ENCODE peak calls at places on chromosome 7, in eight cellular contexts. M is fibroblast of mammary gland, C is dorsolateral prefrontal cortex, E is GM12865, T is Caco-2, U is astrocyte of the spinal cord, D is HFF-Myc, S is tibial artery. V is an unnamed sample.

GRCh38 chr7:40749877-40750276 is 615.1 kb downstream of the SUGCT start:
- DNase-seq in D (no peak), S (no peak), E (no peak), C (no peak), U (peak; percentile 52), T (no peak), M (no peak), V (no peak)

GRCh38 chr7:94823952-94824351 is 83.4 kb upstream of the PPP1R9A start:
- DNase-seq in D (peak; percentile 14), E (no peak), T (peak; percentile 51), S (no peak), M (peak; percentile 47), U (peak; percentile 56), C (no peak), V (peak; percentile 21)

GRCh38 chr7:105810556-105810955 is 65.8 kb downstream of the ATXN7L1 start:
- DNase-seq in E (no peak), U (no peak), C (no peak), D (no peak), T (no peak), M (no peak), S (no peak), V (no peak)

GRCh38 chr7:23544913-23545354 is 13.2 kb upstream of the TRA2A start:
- DNase-seq in E (peak; percentile 78), D (peak; percentile 29), T (peak; percentile 73), C (no peak), U (peak; percentile 35), M (peak; percentile 6), S (no peak), V (peak; percentile 27)

GRCh38 chr7:45888185-45888992 is at the start of gene IGFBP1:
- DNase-seq in C (no peak), E (peak; percentile 10), S (no peak), U (peak; percentile 13), T (no peak), D (no peak), M (no peak), V (peak; percentile 52)

GRCh38 chr7:98509836-98510235 is 107.2 kb upstream of the NPTX2 start:
- DNase-seq in M (no peak), E (no peak), S (no peak), D (no peak), C (no peak), U (no peak), T (no peak), V (peak; percentile 2)

GRCh38 chr7:46610746-46611145 is 689.7 kb upstream of the IGFBP3 start:
- DNase-seq in S (no peak), U (no peak), E (no peak), T (no peak), D (no peak), M (no peak), C (no peak), V (no peak)

GRCh38 chr7:118129037-118129436 is 54.9 kb upstream of the LSM8 start:
- DNase-seq in D (no peak), C (no peak), S (no peak), T (no peak), U (no peak), M (no peak), E (peak; percentile 8), V (no peak)

GRCh38 chr7:140539466-140539865 is 60.2 kb upstream of the MKRN1 start:
- DNase-seq in C (no peak), M (no peak), S (no peak), D (no peak), U (no peak), T (no peak), E (no peak), V (no peak)

GRCh38 chr7:98418636-98419315 is 17.9 kb upstream of the BAIAP2L1 start:
- DNase-seq in D (peak; percentile 76), T (peak; percentile 97), M (peak; percentile 98), U (peak; percentile 95), S (no peak), C (no peak), E (peak; percentile 22), V (peak; percentile 93)

GRCh38 chr7:116802784-116803183 is 59.6 kb upstream of the CAPZA2 start:
- DNase-seq in S (no peak), T (no peak), C (peak; percentile 60), M (peak; percentile 83), E (peak; percentile 58), D (peak; percentile 61), U (peak; percentile 75), V (peak; percentile 69)

GRCh38 chr7:20005081-20005480 is 212.1 kb downstream of the MACC1 start:
- DNase-seq in T (no peak), C (no peak), M (no peak), S (no peak), U (no peak), D (no peak), E (no peak), V (no peak)

GRCh38 chr7:16587785-16588184 is 57.8 kb downstream of the ANKMY2 start:
- DNase-seq in U (no peak), M (no peak), E (no peak), C (no peak), D (no peak), S (no peak), T (no peak), V (no peak)

GRCh38 chr7:95045236-95045923 is 138.0 kb downstream of the PPP1R9A start:
- DNase-seq in E (peak; percentile 27), M (peak; percentile 47), S (no peak), T (peak; percentile 63), C (peak; percentile 72), U (peak; percentile 39), D (no peak), V (no peak)

GRCh38 chr7:20906791-20907190 is 120.1 kb upstream of the SP8 start:
- DNase-seq in S (no peak), E (no peak), U (no peak), C (no peak), D (no peak), M (no peak), T (no peak), V (no peak)

DNA sequence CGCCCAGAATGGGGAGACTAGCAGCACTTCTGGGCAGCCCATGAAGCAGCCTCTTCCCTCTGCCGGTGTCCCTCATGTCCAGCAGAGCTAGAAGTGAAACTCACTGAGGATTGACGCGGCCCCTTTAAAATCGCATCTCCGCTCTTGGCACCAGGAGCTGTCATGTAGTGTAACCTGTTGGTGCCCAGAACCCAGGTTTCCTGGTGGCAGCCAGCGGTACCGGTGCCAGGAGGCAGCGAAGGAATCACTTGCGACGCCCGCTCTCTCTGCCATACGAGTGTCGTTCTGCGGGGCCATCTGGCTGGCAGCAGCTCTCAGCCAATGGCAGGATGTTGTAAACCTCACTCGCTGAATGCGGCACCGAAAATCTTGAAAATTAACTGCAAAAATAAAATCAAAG is 82.7 kb downstream of the CUX1 start:
- DNase-seq in U (no peak), T (no peak), M (no peak), D (no peak), C (peak; percentile 59), S (peak; percentile 46), E (no peak), V (no peak)
- TF ChIP-seq CTCF in U (peak; percentile 8), T (no peak), M (no peak), D (no peak), C (no peak), S (peak; percentile 23), E (no peak), V (no peak)

GRCh38 chr7:151839511-151839921 is 37.4 kb downstream of the PRKAG2 start:
- DNase-seq in U (no peak), D (no peak), E (no peak), S (no peak), C (peak; percentile 34), M (no peak), T (no peak), V (no peak)

GRCh38 chr7:151836927-151837205 is 40.0 kb downstream of the PRKAG2 start:
- DNase-seq in S (no peak), U (no peak), C (no peak), M (no peak), E (no peak), T (no peak), D (no peak), V (no peak)

GRCh38 chr7:151837285-151838042 is 39.5 kb downstream of the PRKAG2 start:
- DNase-seq in S (no peak), U (no peak), C (no peak), M (no peak), E (no peak), D (no peak), T (no peak), V (no peak)

GRCh38 chr7:151838861-151839381 is 38.0 kb downstream of the PRKAG2 start:
- DNase-seq in M (no peak), D (no peak), T (no peak), C (no peak), E (peak; percentile 38), S (peak; percentile 35), U (no peak), V (no peak)

DNA sequence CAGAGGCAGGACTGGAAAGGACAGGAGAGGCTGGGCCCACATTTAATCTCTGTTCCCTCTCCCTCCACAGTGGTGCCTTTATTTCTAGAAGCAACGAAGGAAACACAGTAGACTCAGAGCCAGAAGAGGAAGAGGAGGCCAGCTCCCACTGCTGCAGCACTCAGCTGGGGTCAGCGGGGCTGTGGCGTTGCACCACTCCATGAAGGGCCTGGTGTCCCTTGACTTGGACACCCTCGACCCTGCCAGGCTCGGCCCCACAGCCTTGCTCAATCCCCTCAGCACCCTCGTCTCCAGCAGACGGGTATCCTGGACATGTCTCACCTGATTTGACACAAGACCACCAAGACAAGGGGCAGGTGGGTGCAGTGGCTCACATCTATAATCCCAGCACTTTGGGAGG is 38.8 kb downstream of the PRKAG2 start:
- DNase-seq in C (no peak), D (no peak), M (no peak), U (no peak), E (no peak), S (no peak), T (no peak), V (no peak)
- H3K4me3 ChIP-seq in C (no peak overlapping the region), D (no peak overlapping the region), M (no peak overlapping the region), U (no peak overlapping the region), E (no peak overlapping the region), S (no peak overlapping the region), T (no peak overlapping the region), V (no peak overlapping the region)

GRCh38 chr7:132394283-132395003 is 181.8 kb downstream of the PLXNA4 start:
- DNase-seq in E (peak; percentile 18), T (no peak), C (no peak), M (peak; percentile 25), D (no peak), U (no peak), S (no peak), V (no peak)
- TF ChIP-seq CTCF in E (peak; percentile 39), T (peak; percentile 40), C (no peak), M (peak; percentile 21), D (no peak), U (no peak), S (no peak), V (peak; percentile 6)

DNA sequence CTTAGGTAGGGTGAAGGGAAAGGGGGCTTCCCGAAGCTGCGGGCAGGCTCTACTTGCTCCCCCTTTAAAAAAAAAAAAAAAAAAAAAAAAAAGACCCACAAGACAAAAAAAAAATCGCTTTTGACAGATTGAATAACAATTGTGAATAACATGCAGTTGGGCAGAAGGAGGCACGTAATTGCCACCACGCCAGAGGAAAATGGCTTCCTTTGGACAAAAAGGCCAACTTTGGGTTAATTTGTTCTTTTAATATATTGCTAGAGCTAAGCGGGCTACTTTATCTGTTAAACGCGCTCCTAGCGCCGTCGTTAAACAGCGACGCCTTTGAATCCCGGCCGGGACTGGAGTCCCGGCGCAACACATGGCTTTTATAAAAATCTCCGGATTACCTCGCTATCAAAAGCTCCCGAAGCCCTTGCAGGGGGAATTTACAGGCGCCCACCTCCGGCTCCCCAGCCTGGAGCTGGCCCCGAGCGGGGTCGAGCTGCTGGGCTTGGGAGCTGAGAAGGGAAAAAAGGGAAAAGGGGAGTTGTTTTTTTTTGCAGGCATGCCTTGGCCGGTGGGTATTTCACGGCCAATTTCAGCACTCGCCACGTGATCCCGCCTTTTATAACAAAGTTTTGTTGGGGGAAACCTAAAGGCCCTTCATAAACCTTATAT is 1.2 kb downstream of the HOXA11 start:
- DNase-seq in D (no peak), T (peak; percentile 26), C (no peak), S (peak; percentile 23), E (no peak), M (peak; percentile 38), U (no peak), V (peak; percentile 36)
- H3K4me3 ChIP-seq in D (peak overlapping the region; percentile 83), T (peak overlapping the region; percentile 55), C (peak overlapping the region; percentile 34), S (peak overlapping the region; percentile 59), E (no peak overlapping the region), M (peak overlapping the region; percentile 53), U (peak overlapping the region; percentile 34), V (peak overlapping the region; percentile 67)

V was measured in fibroblast of villous mesenchyme.